ENCODE peak calls at places on chromosomes 13 and 19, in six cellular contexts. C is transverse colon, D is B cell, K is psoas muscle, P is cardiac fibroblast, I is astrocyte. H is an unnamed sample.

GRCh38 chr13:40982772-40983171 is 36.3 kb downstream of the ELF1 start:
- DNase-seq in C (peak; percentile 41), D (peak; percentile 77), K (no peak), P (peak; percentile 85), I (peak; percentile 68), H (no peak)

GRCh38 chr13:33236021-33236420 is 49.5 kb downstream of the STARD13 start:
- DNase-seq in C (no peak), D (no peak), K (no peak), P (peak; percentile 92), I (peak; percentile 89), H (no peak)

GRCh38 chr19:46610851-46611770 is 10.0 kb downstream of the CALM3 start:
- DNase-seq in C (peak; percentile 15), D (peak; percentile 46), K (no peak), P (no peak), I (peak; percentile 66), H (no peak)

GRCh38 chr19:34676697-34677385 is at the start of gene SCGB2B2:
- DNase-seq in C (no peak), D (no peak), K (no peak), P (no peak), I (no peak), H (peak; percentile 88)

GRCh38 chr13:73767191-73767741 is 366.9 kb downstream of the KLF12 start:
- DNase-seq in C (no peak), D (peak; percentile 26), K (no peak), P (no peak), I (peak; percentile 27), H (no peak)

GRCh38 chr19:51971624-51972023 is 15.0 kb downstream of the ZNF350 start:
- DNase-seq in C (no peak), D (peak; percentile 36), K (no peak), P (peak; percentile 28), I (peak; percentile 24), H (no peak)

GRCh38 chr13:22412452-22412851 is 741.6 kb downstream of the FGF9 start:
- DNase-seq in C (no peak), D (no peak), K (no peak), P (no peak), I (no peak), H (no peak)

GRCh38 chr19:45670670-45671453 is 2.8 kb downstream of the GIPR start:
- DNase-seq in C (peak; percentile 94), D (peak; percentile 72), K (peak; percentile 61), P (peak; percentile 74), I (no peak), H (peak; percentile 88)

GRCh38 chr19:45218887-45219780 is 26.1 kb downstream of the EXOC3L2 start:
- DNase-seq in C (no peak), D (no peak), K (no peak), P (no peak), I (no peak), H (no peak)

GRCh38 chr13:94344126-94344863 is 135.2 kb downstream of the DCT start:
- DNase-seq in C (no peak), D (no peak), K (no peak), P (peak; percentile 60), I (peak; percentile 38), H (no peak)

GRCh38 chr13:94346261-94347019 is 133.0 kb downstream of the DCT start:
- DNase-seq in C (no peak), D (no peak), K (no peak), P (no peak), I (no peak), H (no peak)

GRCh38 chr13:94343243-94343585 is 136.3 kb downstream of the DCT start:
- DNase-seq in C (no peak), D (no peak), K (no peak), P (peak; percentile 47), I (peak; percentile 61), H (no peak)

GRCh38 chr13:94342436-94343242 is 136.8 kb downstream of the DCT start:
- DNase-seq in C (no peak), D (no peak), K (no peak), P (peak; percentile 45), I (peak; percentile 56), H (no peak)

GRCh38 chr13:94345374-94346195 is 133.9 kb downstream of the DCT start:
- DNase-seq in C (no peak), D (peak; percentile 26), K (no peak), P (peak; percentile 58), I (peak; percentile 28), H (no peak)
- TF ChIP-seq CTCF in C (no peak), D (no peak), K (no peak), P (peak; percentile 24), I (no peak), H (no peak)

GRCh38 chr13:112587767-112588489 is at the start of gene TUBGCP3:
- DNase-seq in C (peak; percentile 86), D (peak; percentile 86), K (peak; percentile 87), P (peak; percentile 82), I (peak; percentile 60), H (peak; percentile 91)
- TF ChIP-seq CTCF in C (no peak), D (no peak), K (no peak), P (no peak), I (no peak), H (peak; percentile 34)

DNA sequence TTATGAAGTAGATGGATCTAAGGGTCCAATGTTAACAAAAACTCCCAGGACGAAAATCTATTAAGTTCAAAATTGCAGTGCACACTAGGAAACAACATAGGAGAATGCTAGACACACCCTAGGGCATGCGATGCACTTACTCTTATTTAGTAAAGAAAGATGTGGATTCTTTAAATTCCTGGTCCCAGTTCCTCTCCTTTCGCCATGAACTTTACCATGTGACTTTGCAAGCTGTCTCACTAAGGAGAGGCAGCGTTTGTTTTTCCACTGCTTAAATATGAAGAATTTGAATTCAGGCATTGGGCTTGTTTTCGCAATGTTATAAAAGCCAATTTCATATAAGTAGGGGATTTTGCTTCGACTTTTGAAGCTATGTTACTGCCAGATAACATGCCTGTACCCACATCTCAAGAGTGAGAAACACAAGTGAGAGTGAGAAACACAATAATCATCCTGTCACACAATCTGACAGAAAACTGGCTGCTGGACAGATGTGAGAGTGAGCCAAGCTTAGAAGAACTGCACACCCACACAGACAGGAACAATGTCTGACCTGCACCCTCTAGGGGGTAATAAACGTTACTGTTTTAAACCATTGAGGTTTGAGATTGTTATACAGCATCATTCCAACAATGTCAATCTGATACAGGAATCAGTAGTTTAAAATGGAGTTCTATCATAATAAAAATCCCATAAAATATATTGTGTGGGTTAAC is 1308.5 kb downstream of the SLITRK5 start:
- DNase-seq in C (no peak), D (peak; percentile 2), K (no peak), P (no peak), I (peak; percentile 0), H (no peak)
- TF ChIP-seq CTCF in C (no peak), D (no peak), K (no peak), P (no peak), I (no peak), H (no peak)

GRCh38 chr13:110137677-110138008 is 169.3 kb downstream of the COL4A1 start:
- DNase-seq in C (peak; percentile 40), D (peak; percentile 2), K (peak; percentile 47), P (no peak), I (peak; percentile 37), H (peak; percentile 64)
- TF ChIP-seq CTCF in C (peak; percentile 11), D (no peak), K (peak; percentile 27), P (no peak), I (peak; percentile 10), H (no peak)

DNA sequence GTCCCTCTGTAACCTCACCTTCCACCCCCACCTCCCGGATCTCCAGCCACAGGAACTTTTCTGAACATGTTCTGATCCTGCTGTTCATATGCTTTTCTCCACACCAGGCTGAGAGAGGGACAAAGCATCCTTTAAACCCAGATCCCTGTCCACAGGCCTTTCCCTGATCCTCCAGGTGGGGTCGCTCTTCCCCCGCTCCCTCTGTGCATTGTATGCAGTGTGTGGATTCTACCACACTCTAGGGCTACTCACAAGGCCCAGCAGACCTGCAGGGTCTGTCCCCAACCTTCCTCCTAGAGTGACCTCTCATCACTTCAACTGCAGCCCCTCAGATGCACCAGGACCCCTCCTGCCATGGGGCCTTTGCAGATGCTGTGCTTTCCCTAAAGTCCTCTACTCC is 1200.6 kb downstream of the UQCRFS1 start:
- DNase-seq in C (no peak), D (no peak), K (no peak), P (no peak), I (no peak), H (no peak)
- TF ChIP-seq CTCF in C (no peak), D (no peak), K (no peak), P (no peak), I (no peak), H (no peak)

GRCh38 chr19:38506375-38506722 is 72.9 kb downstream of the RYR1 start:
- DNase-seq in C (no peak), D (no peak), K (no peak), P (no peak), I (no peak), H (no peak)

GRCh38 chr19:38499532-38499931 is 66.0 kb downstream of the RYR1 start:
- DNase-seq in C (no peak), D (no peak), K (no peak), P (no peak), I (no peak), H (no peak)

GRCh38 chr19:38505958-38506357 is 72.5 kb downstream of the RYR1 start:
- DNase-seq in C (no peak), D (no peak), K (no peak), P (no peak), I (no peak), H (no peak)

GRCh38 chr19:38500450-38500849 is 67.0 kb downstream of the RYR1 start:
- DNase-seq in C (no peak), D (no peak), K (no peak), P (no peak), I (no peak), H (no peak)

DNA sequence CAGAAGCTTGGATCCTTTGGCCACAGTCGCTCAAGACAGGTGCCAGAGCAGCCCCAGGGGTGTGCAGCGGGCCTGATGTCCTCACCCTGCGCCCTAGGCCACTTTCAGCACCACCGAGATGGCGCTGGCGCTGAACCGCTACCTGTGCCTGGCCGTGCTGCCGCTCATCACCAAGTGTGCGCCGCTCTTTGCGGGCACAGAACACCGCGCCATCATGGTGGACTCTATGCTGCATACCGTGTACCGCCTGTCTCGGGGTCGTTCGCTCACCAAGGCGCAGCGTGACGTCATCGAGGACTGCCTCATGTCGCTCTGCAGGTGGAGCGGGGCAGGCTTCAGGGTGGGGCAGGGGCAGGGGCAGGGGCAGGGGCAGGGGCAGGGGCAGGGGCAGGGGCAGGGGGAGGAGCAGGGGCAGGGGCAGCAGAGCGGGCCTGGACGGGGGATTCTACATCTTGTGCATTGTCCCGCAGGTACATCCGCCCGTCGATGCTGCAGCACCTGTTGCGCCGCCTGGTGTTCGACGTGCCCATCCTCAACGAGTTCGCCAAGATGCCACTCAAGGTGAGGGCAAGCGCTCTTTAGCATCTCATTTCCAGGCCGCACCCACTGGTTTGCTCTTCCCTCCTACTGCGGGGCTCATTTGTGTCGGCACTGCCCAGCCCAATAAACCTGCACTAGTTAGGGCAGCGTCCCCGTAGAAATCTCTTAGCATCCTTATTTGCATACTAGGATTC is 69.1 kb downstream of the RYR1 start:
- DNase-seq in C (no peak), D (no peak), K (no peak), P (no peak), I (no peak), H (peak; percentile 33)
- TF ChIP-seq CTCF in C (no peak), D (no peak), K (no peak), P (no peak), I (no peak), H (no peak)

GRCh38 chr19:50632151-50632835 is 7.4 kb downstream of the SYT3 start:
- DNase-seq in C (no peak), D (no peak), K (no peak), P (no peak), I (no peak), H (no peak)
- TF ChIP-seq CTCF in C (no peak), D (no peak), K (no peak), P (peak; percentile 2), I (no peak), H (no peak)